ENCODE peak calls at places on chromosomes 13 and 19, in nine cellular contexts. P, O, R, N, E, M, C, D and S are unnamed samples.

GRCh38 chr19:51325161-51325979 is 13.9 kb downstream of the IGLON5 start:
- DNase-seq in P (no peak), O (no peak), R (no peak), N (no peak), E (no peak), M (no peak), C (no peak), D (no peak), S (no peak)

GRCh38 chr13:44758595-44759221 is 182.6 kb upstream of the TSC22D1 start:
- DNase-seq in P (no peak), O (peak), R (no peak), N (peak), E (no peak), M (no peak), C (no peak), D (no peak), S (no peak)

GRCh38 chr13:55566779-55567178 is 1573.9 kb upstream of the PRR20A start:
- DNase-seq in P (no peak), O (no peak), R (no peak), N (no peak), E (no peak), M (no peak), C (no peak), D (no peak), S (no peak)

GRCh38 chr19:53982611-53983010 is 8.8 kb upstream of the CACNG6 start:
- DNase-seq in P (no peak), O (peak), R (no peak), N (peak), E (no peak), M (peak), C (no peak), D (peak), S (no peak)

GRCh38 chr19:53809518-53810186 is 14.5 kb downstream of the NLRP12 start:
- DNase-seq in P (no peak), O (no peak), R (no peak), N (no peak), E (no peak), M (no peak), C (no peak), D (no peak), S (no peak)

GRCh38 chr13:107374038-107374437 is 806.1 kb upstream of the ARGLU1 start:
- DNase-seq in P (no peak), O (no peak), R (no peak), N (peak), E (no peak), M (no peak), C (no peak), D (no peak), S (no peak)

GRCh38 chr19:29247051-29247450 is 34.1 kb upstream of the UQCRFS1 start:
- DNase-seq in P (no peak), O (no peak), R (no peak), N (no peak), E (no peak), M (no peak), C (no peak), D (no peak), S (no peak)

GRCh38 chr19:57227461-57227860 is 3.4 kb upstream of the AURKC start:
- DNase-seq in P (no peak), O (no peak), R (no peak), N (no peak), E (no peak), M (no peak), C (no peak), D (no peak), S (no peak)

GRCh38 chr13:42985312-42986175 is 6.5 kb downstream of the EPSTI1 start:
- DNase-seq in P (no peak), O (peak), R (no peak), N (peak), E (no peak), M (no peak), C (no peak), D (no peak), S (no peak)

GRCh38 chr13:110713642-110713952 is at the start of gene ING1:
- DNase-seq in P (no peak), O (no peak), R (no peak), N (no peak), E (no peak), M (no peak), C (no peak), D (no peak), S (no peak)

GRCh38 chr13:100214886-100215285 is 126.0 kb downstream of the PCCA start:
- DNase-seq in P (no peak), O (peak), R (no peak), N (peak), E (no peak), M (peak), C (no peak), D (no peak), S (no peak)

GRCh38 chr19:52022193-52022592 is 6.0 kb downstream of the ZNF614 start:
- DNase-seq in P (no peak), O (no peak), R (no peak), N (no peak), E (no peak), M (no peak), C (no peak), D (no peak), S (no peak)

GRCh38 chr13:33283195-33283910 is 2.2 kb downstream of the STARD13 start:
- DNase-seq in P (no peak), O (no peak), R (no peak), N (peak), E (no peak), M (no peak), C (no peak), D (no peak), S (no peak)

GRCh38 chr13:27797228-27797624 is 4.9 kb downstream of the GSX1 start:
- DNase-seq in P (no peak), O (peak), R (no peak), N (peak), E (no peak), M (peak), C (no peak), D (no peak), S (no peak)

GRCh38 chr19:30856376-30856775 is 484.2 kb downstream of the ZNF536 start:
- DNase-seq in P (no peak), O (no peak), R (no peak), N (no peak), E (no peak), M (no peak), C (no peak), D (no peak), S (no peak)

GRCh38 chr13:25037057-25037813 is 58.7 kb upstream of the PABPC3 start:
- DNase-seq in P (peak), O (peak), R (peak), N (peak), E (no peak), M (no peak), C (no peak), D (no peak), S (peak)

GRCh38 chr19:8370176-8371010 is 6.4 kb downstream of the ANGPTL4 start:
- DNase-seq in P (no peak), O (peak), R (no peak), N (no peak), E (no peak), M (no peak), C (no peak), D (no peak), S (no peak)

DNA sequence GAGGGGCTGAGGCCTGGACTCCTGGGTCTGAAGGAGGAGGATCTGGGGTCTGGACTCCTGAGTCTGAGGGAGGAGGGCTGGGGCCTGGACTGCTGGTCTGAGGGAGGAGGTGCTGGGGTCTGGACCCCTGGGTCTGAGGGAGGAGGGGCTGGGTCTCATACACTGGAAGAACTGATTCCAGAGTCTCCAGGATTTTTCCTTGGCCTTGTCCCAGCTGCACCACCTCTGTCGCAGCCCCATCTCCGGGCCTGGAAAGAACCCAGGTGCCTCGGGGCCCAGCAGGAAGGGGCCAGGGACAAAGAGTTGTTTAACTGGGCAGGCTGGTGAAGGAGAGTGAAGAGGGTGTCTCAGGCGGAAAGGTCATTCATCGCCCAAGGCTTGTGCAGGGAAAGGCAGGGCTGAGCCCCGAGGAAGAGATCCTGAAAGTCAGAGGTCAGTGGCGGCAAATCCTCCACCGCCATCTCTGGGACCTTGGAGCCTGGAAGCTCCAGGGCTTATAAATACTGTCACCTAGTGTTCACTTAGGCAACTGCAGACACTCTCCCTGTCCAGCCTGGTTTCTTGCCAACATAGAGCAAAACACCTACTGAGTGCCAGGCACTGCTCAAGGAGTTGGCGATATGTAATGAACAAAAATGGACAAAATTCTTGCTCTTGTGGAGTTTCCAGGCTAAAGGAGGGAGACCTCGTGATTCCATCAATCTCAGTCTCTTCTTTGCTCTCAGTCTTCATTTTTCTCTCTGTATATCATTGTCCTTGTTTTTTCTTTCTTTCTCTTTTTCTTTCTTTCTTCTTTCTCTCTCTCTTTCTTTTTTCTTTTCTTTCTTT is 4.4 kb upstream of the KCNN4 start:
- DNase-seq in P (peak), O (peak), R (peak), N (peak), E (no peak), M (peak), C (no peak), D (no peak), S (no peak)
- H3K27ac ChIP-seq in P (peak), O (no peak), R (peak), N (peak), E (no peak), M (peak), C (peak), D (no peak), S (no peak)

DNA sequence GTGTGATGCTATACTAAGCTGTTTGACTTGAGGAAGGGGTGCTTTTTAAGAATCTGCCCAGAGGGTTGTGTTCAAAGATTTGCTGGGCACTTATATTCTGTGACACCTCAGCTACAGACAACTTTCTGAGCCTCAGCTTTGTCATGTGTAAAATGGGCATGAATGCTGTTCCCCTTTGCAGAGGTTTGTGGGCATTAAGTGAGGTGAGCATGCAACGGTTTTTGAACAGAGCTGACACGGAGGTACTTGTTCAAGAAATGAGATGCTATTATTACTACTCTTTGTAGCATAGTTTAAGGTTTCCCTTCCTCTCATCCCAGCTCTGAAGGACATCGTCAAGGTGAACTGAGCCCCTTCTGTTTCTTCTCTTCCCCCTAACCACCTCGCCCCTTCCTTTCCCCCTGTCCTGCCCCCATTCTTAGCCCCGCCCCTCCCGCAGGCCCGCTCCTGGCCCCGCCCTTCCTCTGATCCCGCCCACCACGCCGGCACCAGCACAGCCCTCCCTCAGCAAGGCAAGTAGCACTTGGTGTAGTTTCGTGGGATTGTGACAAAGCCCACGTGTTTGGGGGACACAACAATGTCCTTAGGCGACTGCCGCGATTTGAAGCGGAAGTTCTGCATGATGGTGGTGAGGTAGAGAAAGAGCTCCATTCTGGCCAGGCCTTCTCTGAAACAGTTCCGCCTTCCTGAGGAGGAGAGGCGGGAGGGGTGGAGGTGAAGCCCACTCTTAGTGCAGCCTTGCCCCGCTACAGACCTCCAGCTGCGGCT is 26.1 kb upstream of the CYP2A7 start:
- DNase-seq in P (peak), O (no peak), R (peak), N (peak), E (no peak), M (no peak), C (no peak), D (no peak), S (no peak)
- H3K27ac ChIP-seq in P (peak), O (no peak), R (no peak), N (no peak), E (no peak), M (no peak), C (no peak), D (no peak), S (no peak)

GRCh38 chr19:34179066-34179465 is 6.8 kb downstream of the LSM14A start:
- DNase-seq in P (no peak), O (no peak), R (no peak), N (peak), E (no peak), M (no peak), C (no peak), D (no peak), S (no peak)
- H3K27ac ChIP-seq in P (peak), O (no peak), R (no peak), N (peak), E (peak), M (no peak), C (no peak), D (no peak), S (no peak)

GRCh38 chr19:40445637-40445944 is 1.5 kb upstream of the SERTAD3 start:
- DNase-seq in P (no peak), O (no peak), R (no peak), N (no peak), E (no peak), M (no peak), C (no peak), D (no peak), S (no peak)
- H3K27ac ChIP-seq in P (no peak), O (peak), R (no peak), N (peak), E (no peak), M (peak), C (peak), D (no peak), S (no peak)

GRCh38 chr19:46411088-46412033 is 2.0 kb downstream of the CCDC8 start:
- DNase-seq in P (no peak), O (no peak), R (no peak), N (no peak), E (no peak), M (no peak), C (no peak), D (no peak), S (no peak)

GRCh38 chr19:46413262-46414031 is at the start of gene CCDC8:
- DNase-seq in P (no peak), O (peak), R (no peak), N (peak), E (no peak), M (no peak), C (peak), D (peak), S (peak)

GRCh38 chr19:46412983-46413261 is 442 bp downstream of the CCDC8 start:
- DNase-seq in P (no peak), O (no peak), R (no peak), N (peak), E (no peak), M (no peak), C (no peak), D (no peak), S (no peak)

GRCh38 chr19:46410205-46411087 is 2.9 kb downstream of the CCDC8 start:
- DNase-seq in P (no peak), O (no peak), R (no peak), N (no peak), E (no peak), M (no peak), C (no peak), D (no peak), S (no peak)

GRCh38 chr19:46412034-46412982 is 1.1 kb downstream of the CCDC8 start:
- DNase-seq in P (no peak), O (no peak), R (no peak), N (peak), E (no peak), M (no peak), C (no peak), D (no peak), S (no peak)
- H3K27ac ChIP-seq in P (no peak), O (peak), R (no peak), N (no peak), E (peak), M (no peak), C (peak), D (peak), S (no peak)

DNA sequence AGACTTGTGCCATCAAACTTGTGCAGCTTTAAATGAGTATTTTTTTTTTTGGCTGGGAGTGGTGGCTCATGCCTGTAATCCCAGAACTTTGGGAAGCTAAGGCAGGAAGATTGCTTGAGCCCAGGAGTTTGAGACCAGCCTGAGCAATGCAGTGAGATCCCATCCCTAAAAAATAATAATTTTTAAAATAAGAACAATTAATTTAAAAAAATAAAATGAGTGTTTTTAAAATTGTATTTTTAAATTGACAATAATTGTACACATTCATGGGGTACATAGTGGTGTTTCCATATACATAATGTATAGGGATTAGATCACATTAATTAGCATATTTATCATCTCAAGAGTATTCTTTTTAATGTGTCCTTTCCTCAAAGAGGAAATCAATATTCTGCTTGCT is 81.5 kb upstream of the RUBCNL start:
- DNase-seq in P (no peak), O (no peak), R (no peak), N (no peak), E (no peak), M (no peak), C (no peak), D (no peak), S (no peak)
- H3K27ac ChIP-seq in P (no peak), O (no peak), R (no peak), N (no peak), E (peak), M (no peak), C (no peak), D (no peak), S (no peak)